ENCODE peak calls at places on chromosome 15, in nine cellular contexts. O is adrenal gland, G is heart left ventricle, J is pancreas, U is brain microvascular endothelial cell, Z is tibial artery, W is lower lobe of right lung, V is AG09309, L is BE2C. S is an unnamed sample.

GRCh38 chr15:66800584-66801235 is 98.7 kb downstream of the SMAD6 start:
- DNase-seq in O (peak), G (no peak), J (no peak), U (no peak), Z (no peak), W (no peak), V (no peak), L (no peak), S (no peak)

GRCh38 chr15:38351466-38351865 is 98.8 kb downstream of the SPRED1 start:
- DNase-seq in O (no peak), G (no peak), J (no peak), U (no peak), Z (no peak), W (no peak), V (no peak), L (no peak), S (no peak)

GRCh38 chr15:80059786-80060489 is 462 bp downstream of the ZFAND6 start:
- DNase-seq in O (peak), G (peak), J (peak), U (no peak), Z (peak), W (peak), V (no peak), L (no peak), S (no peak)

GRCh38 chr15:47603026-47603425 is 114.3 kb upstream of the SEMA6D start:
- DNase-seq in O (no peak), G (no peak), J (no peak), U (peak), Z (no peak), W (no peak), V (no peak), L (no peak), S (no peak)

GRCh38 chr15:91021516-91022074 is 799 bp downstream of the VPS33B start:
- DNase-seq in O (no peak), G (no peak), J (no peak), U (peak), Z (no peak), W (no peak), V (no peak), L (peak), S (no peak)

GRCh38 chr15:70466895-70467529 is 296.3 kb downstream of the UACA start:
- DNase-seq in O (peak), G (peak), J (no peak), U (peak), Z (peak), W (peak), V (peak), L (peak), S (no peak)

GRCh38 chr15:92803852-92804609 is 96.1 kb upstream of the CHD2 start:
- DNase-seq in O (peak), G (peak), J (no peak), U (peak), Z (peak), W (peak), V (peak), L (no peak), S (peak)

GRCh38 chr15:45205192-45205591 is 17.4 kb upstream of the SHF start:
- DNase-seq in O (peak), G (no peak), J (peak), U (peak), Z (peak), W (no peak), V (peak), L (peak), S (no peak)

GRCh38 chr15:47288794-47289193 is 428.5 kb upstream of the SEMA6D start:
- DNase-seq in O (no peak), G (no peak), J (no peak), U (no peak), Z (no peak), W (no peak), V (no peak), L (no peak), S (no peak)

GRCh38 chr15:73573071-73573470 is 60.1 kb downstream of the NPTN start:
- DNase-seq in O (no peak), G (no peak), J (no peak), U (no peak), Z (no peak), W (no peak), V (no peak), L (no peak), S (no peak)

GRCh38 chr15:73573572-73573971 is 59.6 kb downstream of the NPTN start:
- DNase-seq in O (peak), G (peak), J (no peak), U (peak), Z (no peak), W (no peak), V (no peak), L (no peak), S (peak)

GRCh38 chr15:73570355-73571032 is 62.7 kb downstream of the NPTN start:
- DNase-seq in O (no peak), G (no peak), J (no peak), U (no peak), Z (no peak), W (no peak), V (no peak), L (no peak), S (no peak)

GRCh38 chr15:73572296-73572695 is 60.9 kb downstream of the NPTN start:
- DNase-seq in O (peak), G (no peak), J (no peak), U (no peak), Z (no peak), W (no peak), V (no peak), L (no peak), S (no peak)

GRCh38 chr15:73571346-73571745 is 61.8 kb downstream of the NPTN start:
- DNase-seq in O (no peak), G (no peak), J (no peak), U (no peak), Z (no peak), W (no peak), V (no peak), L (no peak), S (no peak)
- H3K4me3 ChIP-seq in O (no peak), G (no peak), J (no peak), U (no peak), Z (no peak), W (no peak), V (no peak), L (no peak), S (no peak)

GRCh38 chr15:37134244-37134643 is 33.9 kb upstream of the MEIS2 start:
- DNase-seq in O (no peak), G (no peak), J (no peak), U (no peak), Z (no peak), W (no peak), V (no peak), L (no peak), S (no peak)

GRCh38 chr15:37133619-37134018 is 33.3 kb upstream of the MEIS2 start:
- DNase-seq in O (no peak), G (no peak), J (no peak), U (no peak), Z (no peak), W (no peak), V (peak), L (no peak), S (peak)

GRCh38 chr15:37136666-37137065 is 36.3 kb upstream of the MEIS2 start:
- DNase-seq in O (no peak), G (no peak), J (no peak), U (no peak), Z (no peak), W (no peak), V (no peak), L (no peak), S (no peak)

GRCh38 chr15:37134699-37135131 is 34.4 kb upstream of the MEIS2 start:
- DNase-seq in O (peak), G (no peak), J (no peak), U (peak), Z (no peak), W (no peak), V (peak), L (peak), S (no peak)

GRCh38 chr15:37135225-37135624 is 34.9 kb upstream of the MEIS2 start:
- DNase-seq in O (no peak), G (no peak), J (no peak), U (no peak), Z (no peak), W (no peak), V (no peak), L (peak), S (no peak)
- TF ChIP-seq CTCF in O (no peak), G (peak), J (peak), U (peak), Z (peak), W (peak), V (peak), L (peak), S (peak)

DNA sequence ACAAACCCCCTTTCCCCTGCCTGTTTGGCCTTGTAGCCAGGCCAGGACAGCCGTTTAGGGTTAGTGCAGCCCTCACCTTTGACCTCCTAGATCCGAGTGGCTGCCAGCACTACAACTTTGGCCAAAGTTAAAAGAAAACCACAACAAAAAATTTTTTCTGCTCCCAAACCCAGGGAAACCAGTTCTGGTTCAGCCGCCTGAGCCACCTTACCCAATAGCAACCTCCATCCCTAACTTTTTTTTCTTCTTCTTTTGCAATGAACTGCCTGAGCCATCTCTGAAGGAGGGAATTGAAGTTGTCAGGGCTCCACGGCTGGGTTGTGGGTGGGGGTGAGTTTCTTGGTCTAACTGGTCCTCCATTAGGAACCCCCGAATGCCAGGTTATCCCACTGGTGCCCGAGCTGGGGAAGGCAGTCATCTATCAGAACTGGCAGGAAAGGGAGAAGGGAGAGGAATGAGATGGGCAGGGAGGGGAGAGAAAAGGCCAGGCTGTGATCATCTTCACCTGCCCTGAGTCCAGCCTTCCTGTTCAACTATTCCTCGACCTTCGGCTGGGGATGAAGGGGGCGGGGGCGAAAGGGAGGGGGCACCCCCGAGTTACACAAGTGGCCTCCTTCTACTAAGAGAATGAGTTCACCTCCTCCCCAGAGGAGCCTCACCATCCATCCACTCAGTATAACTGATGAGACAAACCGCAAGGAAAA is 6.2 kb upstream of the NR2F2 start:
- DNase-seq in O (peak), G (no peak), J (no peak), U (peak), Z (peak), W (no peak), V (no peak), L (no peak), S (no peak)
- H3K4me3 ChIP-seq in O (no peak), G (peak), J (peak), U (peak), Z (peak), W (peak), V (peak), L (no peak), S (peak)

DNA sequence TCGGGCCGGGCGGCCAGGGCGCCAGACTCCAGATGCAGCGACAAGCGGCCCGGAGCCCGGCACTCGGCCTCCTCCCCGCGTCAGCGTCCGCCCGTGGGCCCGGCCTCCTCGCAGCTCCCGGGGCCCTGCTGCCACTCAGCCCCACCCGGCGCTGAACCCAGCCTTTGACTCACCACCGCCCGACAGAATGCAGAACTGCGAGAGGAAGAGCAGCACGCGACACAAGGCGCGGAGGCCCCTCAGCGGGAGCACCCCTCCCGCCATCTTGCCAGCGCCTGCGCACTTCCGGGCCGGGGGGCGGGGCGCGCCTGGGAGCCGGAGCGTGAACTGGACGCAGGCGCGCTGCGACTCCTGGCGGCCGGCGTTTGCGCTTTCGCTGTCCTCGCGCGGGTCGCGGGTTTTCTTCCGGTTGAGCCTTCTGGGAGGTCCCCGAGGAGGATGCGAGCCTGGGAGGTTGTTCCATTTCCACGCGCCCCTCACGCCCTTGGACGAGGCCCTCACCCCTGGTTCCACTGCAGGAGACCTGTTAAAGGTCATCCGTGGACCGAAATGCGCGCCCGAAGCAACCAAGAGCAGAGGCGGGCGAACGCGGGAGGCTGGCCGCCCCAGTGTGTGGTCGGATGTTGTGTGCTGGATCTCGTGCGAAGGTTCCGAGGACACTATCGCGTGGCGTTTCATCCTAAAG is at the start of gene TM2D3:
- DNase-seq in O (peak), G (peak), J (peak), U (peak), Z (peak), W (peak), V (peak), L (peak), S (peak)
- TF ChIP-seq CTCF in O (peak), G (peak), J (peak), U (peak), Z (peak), W (peak), V (peak), L (peak), S (peak)

GRCh38 chr15:94745371-94745770 is 514.0 kb downstream of the MCTP2 start:
- DNase-seq in O (no peak), G (no peak), J (no peak), U (no peak), Z (no peak), W (no peak), V (no peak), L (no peak), S (no peak)

GRCh38 chr15:94744080-94744793 is 512.9 kb downstream of the MCTP2 start:
- DNase-seq in O (no peak), G (no peak), J (no peak), U (no peak), Z (no peak), W (no peak), V (no peak), L (no peak), S (no peak)

GRCh38 chr15:94747510-94747909 is 516.1 kb downstream of the MCTP2 start:
- DNase-seq in O (no peak), G (no peak), J (no peak), U (no peak), Z (no peak), W (no peak), V (no peak), L (no peak), S (no peak)

GRCh38 chr15:94739639-94740038 is 508.3 kb downstream of the MCTP2 start:
- DNase-seq in O (no peak), G (no peak), J (no peak), U (no peak), Z (no peak), W (no peak), V (no peak), L (no peak), S (no peak)

GRCh38 chr15:94743668-94744067 is 512.3 kb downstream of the MCTP2 start:
- DNase-seq in O (no peak), G (no peak), J (no peak), U (no peak), Z (no peak), W (no peak), V (no peak), L (no peak), S (no peak)
- H3K4me3 ChIP-seq in O (no peak), G (no peak), J (no peak), U (no peak), Z (no peak), W (no peak), V (no peak), L (no peak), S (no peak)

GRCh38 chr15:33988384-33988783 is 20.1 kb downstream of the CHRM5 start:
- DNase-seq in O (no peak), G (no peak), J (no peak), U (peak), Z (no peak), W (no peak), V (no peak), L (no peak), S (no peak)

GRCh38 chr15:33994005-33994615 is 25.8 kb downstream of the CHRM5 start:
- DNase-seq in O (no peak), G (no peak), J (no peak), U (peak), Z (no peak), W (no peak), V (no peak), L (peak), S (no peak)
- TF ChIP-seq CTCF in O (no peak), G (peak), J (no peak), U (peak), Z (no peak), W (peak), V (peak), L (peak), S (peak)

GRCh38 chr15:64930778-64931240 is 19.1 kb downstream of the ANKDD1A start:
- DNase-seq in O (no peak), G (no peak), J (no peak), U (peak), Z (no peak), W (no peak), V (no peak), L (no peak), S (no peak)
- H3K4me3 ChIP-seq in O (no peak), G (no peak), J (no peak), U (no peak), Z (no peak), W (no peak), V (no peak), L (no peak), S (no peak)

DNA sequence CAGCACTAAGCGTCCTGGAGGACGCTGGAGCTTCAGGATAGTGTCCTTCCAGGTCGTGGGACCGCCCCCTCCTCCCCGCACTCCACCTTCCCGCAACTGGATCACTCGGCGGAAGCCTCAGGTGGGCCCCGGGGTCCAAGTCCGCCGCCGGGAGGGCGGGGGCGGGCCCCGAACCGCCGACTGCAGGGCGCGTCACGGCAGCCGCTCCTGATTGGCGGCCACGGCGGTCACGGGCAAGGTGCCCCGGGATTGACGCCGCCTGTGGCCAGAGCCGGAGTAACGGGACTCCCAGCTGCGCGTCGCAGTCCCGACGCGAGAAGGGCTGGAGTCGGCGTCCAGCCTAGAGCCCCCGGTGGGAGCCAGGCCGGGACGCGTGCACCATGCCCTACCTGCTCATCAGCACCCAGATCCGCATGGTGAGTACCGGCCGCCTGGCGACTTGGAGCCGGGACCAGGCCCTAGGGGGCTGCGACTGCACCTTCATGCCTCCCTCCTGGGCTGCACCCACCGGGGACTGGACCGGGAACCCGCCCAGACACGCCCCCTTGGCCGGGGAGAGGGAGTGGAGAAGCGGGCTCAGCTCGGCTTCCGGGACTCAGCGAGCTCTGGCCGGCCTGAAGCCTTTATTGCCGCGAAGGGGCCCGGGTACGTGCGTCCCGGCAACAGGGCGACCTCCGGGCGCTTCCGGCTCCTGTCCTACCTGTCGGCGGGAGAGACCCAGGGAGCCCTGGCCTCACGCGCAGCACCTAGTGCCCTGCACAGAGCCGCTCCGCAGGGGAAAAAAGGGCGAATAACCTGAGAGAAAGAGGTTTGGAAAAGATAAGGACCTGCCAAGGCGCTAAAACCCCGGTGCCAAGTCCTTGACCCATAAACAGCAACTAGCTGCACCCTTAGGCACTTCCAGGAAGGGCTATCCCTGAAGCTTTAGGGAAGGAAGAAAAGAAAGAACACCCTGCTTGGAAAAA is at the start of gene GCHFR:
- DNase-seq in O (peak), G (peak), J (peak), U (peak), Z (peak), W (peak), V (no peak), L (no peak), S (no peak)
- TF ChIP-seq CTCF in O (peak), G (peak), J (peak), U (peak), Z (peak), W (peak), V (peak), L (no peak), S (peak)

DNA sequence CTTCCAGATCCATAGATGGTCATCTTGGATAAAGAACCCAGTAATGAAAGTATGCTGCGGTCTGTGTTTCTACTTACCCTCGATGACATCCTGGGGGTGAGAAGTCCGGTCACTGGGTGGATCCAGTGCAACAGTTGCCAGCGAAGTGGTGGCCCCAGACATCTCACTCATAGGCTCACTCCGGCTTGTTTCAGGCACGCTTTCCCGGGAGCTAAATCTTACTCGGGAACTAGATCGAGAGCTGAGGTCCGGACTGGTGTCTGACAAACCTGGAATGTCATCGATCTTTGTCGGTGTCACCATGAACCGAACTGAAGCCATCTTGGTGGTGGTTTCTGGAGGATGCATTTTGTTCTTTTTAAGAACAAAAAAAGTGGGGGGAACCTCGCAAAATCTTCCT is 1.2 kb downstream of the SLC12A6 start:
- DNase-seq in O (no peak), G (no peak), J (no peak), U (no peak), Z (no peak), W (peak), V (no peak), L (no peak), S (no peak)
- H3K4me3 ChIP-seq in O (no peak), G (peak), J (no peak), U (no peak), Z (peak), W (peak), V (peak), L (no peak), S (no peak)